ENCODE peak calls at places on chromosomes 7 and 10, in four cellular contexts. One of them, this sample, is unnamed.
A peak's percentile ranks its signal among the peaks of the same experiment; 100 is the strongest.

GRCh38 chr10:95459446-95459845 is 101.7 kb downstream of the SORBS1 start:
- DNase-seq in K562: no peak
- DNase-seq in SK-N-SH: no peak
- DNase-seq in H1: no peak
- DNase-seq in this sample: no peak

GRCh38 chr7:3953946-3954345 is 652.9 kb downstream of the SDK1 start:
- DNase-seq in K562: no peak
- DNase-seq in SK-N-SH: no peak
- DNase-seq in H1: no peak
- DNase-seq in this sample: no peak

GRCh38 chr7:96739609-96740008 is 30.0 kb upstream of the SEM1 start:
- DNase-seq in K562: no peak
- DNase-seq in SK-N-SH: no peak
- DNase-seq in H1: no peak
- DNase-seq in this sample: no peak

GRCh38 chr7:139117599-139118233 is 8.2 kb upstream of the ZC3HAV1 start:
- DNase-seq in K562: peak; percentile 77
- DNase-seq in SK-N-SH: no peak
- DNase-seq in H1: no peak
- DNase-seq in this sample: no peak

GRCh38 chr10:87916515-87916914 is 53.1 kb downstream of the PTEN start:
- DNase-seq in K562: peak; percentile 22
- DNase-seq in SK-N-SH: no peak
- DNase-seq in H1: no peak
- DNase-seq in this sample: no peak

GRCh38 chr10:72764151-72764550 is 72.2 kb downstream of the MCU start:
- DNase-seq in K562: no peak
- DNase-seq in SK-N-SH: no peak
- DNase-seq in H1: no peak
- DNase-seq in this sample: no peak

GRCh38 chr10:129780901-129781795 is 182.9 kb downstream of the EBF3 start:
- DNase-seq in K562: no peak
- DNase-seq in SK-N-SH: no peak
- DNase-seq in H1: no peak
- DNase-seq in this sample: no peak

GRCh38 chr10:101781984-101782810 is 1.0 kb downstream of the NPM3 start:
- DNase-seq in K562: no peak
- DNase-seq in SK-N-SH: peak; percentile 28
- DNase-seq in H1: no peak
- DNase-seq in this sample: no peak

GRCh38 chr7:100389437-100390088 is 16.3 kb downstream of the PILRA start:
- DNase-seq in K562: no peak
- DNase-seq in SK-N-SH: no peak
- DNase-seq in H1: no peak
- DNase-seq in this sample: no peak

GRCh38 chr10:111079241-111079760 is 2.5 kb downstream of the ADRA2A start:
- DNase-seq in K562: no peak
- DNase-seq in SK-N-SH: no peak
- DNase-seq in H1: no peak
- DNase-seq in this sample: no peak

GRCh38 chr7:87589631-87590030 is 11.1 kb downstream of the ABCB1 start:
- DNase-seq in K562: no peak
- DNase-seq in SK-N-SH: no peak
- DNase-seq in H1: no peak
- DNase-seq in this sample: no peak

GRCh38 chr10:59336632-59337031 is 25.7 kb downstream of the FAM13C start:
- DNase-seq in K562: no peak
- DNase-seq in SK-N-SH: no peak
- DNase-seq in H1: no peak
- DNase-seq in this sample: no peak

GRCh38 chr7:26863504-26864308 is 684 bp downstream of the SKAP2 start:
- DNase-seq in K562: peak; percentile 59
- DNase-seq in SK-N-SH: no peak
- DNase-seq in H1: no peak
- DNase-seq in this sample: no peak

GRCh38 chr7:18116661-18117060 is 89.0 kb upstream of the PRPS1L1 start:
- DNase-seq in K562: no peak
- DNase-seq in SK-N-SH: no peak
- DNase-seq in H1: no peak
- DNase-seq in this sample: no peak

GRCh38 chr7:22833113-22833512 is 10.5 kb upstream of the TOMM7 start:
- DNase-seq in K562: no peak
- DNase-seq in SK-N-SH: no peak
- DNase-seq in H1: no peak
- DNase-seq in this sample: no peak

GRCh38 chr7:143924851-143925250 is 10.2 kb upstream of the OR2F2 start:
- DNase-seq in K562: no peak
- DNase-seq in SK-N-SH: no peak
- DNase-seq in H1: no peak
- DNase-seq in this sample: no peak

GRCh38 chr7:77182261-77182660 is 17.4 kb downstream of the FGL2 start:
- DNase-seq in K562: no peak
- DNase-seq in SK-N-SH: no peak
- DNase-seq in H1: no peak
- DNase-seq in this sample: no peak
- TF ChIP-seq TEAD4 in K562: no peak
- TF ChIP-seq TEAD4 in SK-N-SH: no peak
- TF ChIP-seq TEAD4 in H1: no peak
- TF ChIP-seq TEAD4 in this sample: no peak

GRCh38 chr7:95723583-95724180 is 48.7 kb upstream of the DYNC1I1 start:
- DNase-seq in K562: peak; percentile 49
- DNase-seq in SK-N-SH: peak; percentile 72
- DNase-seq in H1: peak; percentile 25
- DNase-seq in this sample: peak; percentile 60
- TF ChIP-seq TEAD4 in K562: no peak
- TF ChIP-seq TEAD4 in SK-N-SH: no peak
- TF ChIP-seq TEAD4 in H1: no peak
- TF ChIP-seq TEAD4 in this sample: no peak

DNA sequence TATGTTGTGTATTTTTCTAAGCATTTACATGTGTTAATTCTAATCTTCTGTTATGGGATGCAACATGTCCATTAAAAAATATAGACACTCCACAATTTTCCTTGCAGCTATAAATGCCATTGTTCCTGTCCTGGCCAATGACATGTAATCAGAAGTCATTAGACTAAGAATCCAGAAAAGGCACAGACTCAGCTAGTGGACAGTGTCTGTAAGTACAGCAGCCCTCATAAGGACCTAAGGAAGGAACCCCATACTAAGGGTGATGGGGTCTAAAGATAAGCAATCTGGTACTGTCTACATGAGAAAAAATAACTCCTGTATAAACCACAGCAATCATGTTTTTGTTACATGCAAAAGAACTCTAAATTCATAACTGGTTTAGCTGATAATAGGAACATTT is 115.9 kb downstream of the GPR85 start:
- DNase-seq in K562: peak; percentile 27
- DNase-seq in SK-N-SH: peak; percentile 11
- DNase-seq in H1: no peak
- DNase-seq in this sample: no peak
- TF ChIP-seq TEAD4 in K562: no peak
- TF ChIP-seq TEAD4 in SK-N-SH: no peak
- TF ChIP-seq TEAD4 in H1: no peak
- TF ChIP-seq TEAD4 in this sample: no peak

DNA sequence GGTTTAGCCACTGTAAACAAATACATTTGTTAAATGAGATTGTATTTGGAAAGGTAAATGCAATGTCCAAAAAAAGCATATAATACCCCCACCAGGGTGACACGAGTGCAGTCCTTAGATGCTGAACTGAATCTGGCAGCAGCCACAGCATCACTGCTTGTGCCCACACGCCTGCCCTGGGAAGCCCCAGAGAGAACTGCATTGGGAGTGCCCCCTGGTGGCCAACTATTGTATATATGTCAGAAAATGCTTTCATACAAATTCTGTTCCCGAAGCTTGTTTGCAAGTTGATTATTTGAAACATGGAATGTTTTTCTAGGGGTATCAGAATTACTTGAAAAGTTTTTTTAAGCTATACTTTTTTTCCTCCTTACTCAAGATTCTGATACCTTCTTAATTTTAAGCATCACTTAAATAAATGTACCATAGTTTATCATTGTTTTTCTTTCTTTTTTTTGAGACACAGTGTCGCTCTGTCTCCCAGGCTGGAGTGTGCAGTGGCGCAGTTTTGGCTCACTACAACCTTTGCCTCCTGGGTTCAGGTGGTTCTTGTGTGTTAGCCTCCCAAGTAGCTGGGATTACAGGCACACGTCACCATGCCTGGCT is 50.1 kb downstream of the LANCL2 start:
- DNase-seq in K562: peak; percentile 79
- DNase-seq in SK-N-SH: peak; percentile 88
- DNase-seq in H1: peak; percentile 38
- DNase-seq in this sample: peak; percentile 82
- TF ChIP-seq TEAD4 in K562: no peak
- TF ChIP-seq TEAD4 in SK-N-SH: no peak
- TF ChIP-seq TEAD4 in H1: no peak
- TF ChIP-seq TEAD4 in this sample: no peak

GRCh38 chr10:70119197-70119596 is 13.4 kb downstream of the AIFM2 start:
- DNase-seq in K562: no peak
- DNase-seq in SK-N-SH: no peak
- DNase-seq in H1: no peak
- DNase-seq in this sample: no peak
- TF ChIP-seq TEAD4 in K562: no peak
- TF ChIP-seq TEAD4 in SK-N-SH: no peak
- TF ChIP-seq TEAD4 in H1: no peak
- TF ChIP-seq TEAD4 in this sample: no peak

GRCh38 chr10:116892873-116893685 is 43.8 kb downstream of the ENO4 start:
- DNase-seq in K562: no peak
- DNase-seq in SK-N-SH: no peak
- DNase-seq in H1: no peak
- DNase-seq in this sample: no peak

GRCh38 chr10:116888380-116889055 is 39.2 kb downstream of the ENO4 start:
- DNase-seq in K562: no peak
- DNase-seq in SK-N-SH: no peak
- DNase-seq in H1: peak; percentile 39
- DNase-seq in this sample: peak; percentile 27

GRCh38 chr10:116893686-116894037 is 44.4 kb downstream of the ENO4 start:
- DNase-seq in K562: no peak
- DNase-seq in SK-N-SH: no peak
- DNase-seq in H1: no peak
- DNase-seq in this sample: no peak

GRCh38 chr10:116889066-116889465 is 39.8 kb downstream of the ENO4 start:
- DNase-seq in K562: no peak
- DNase-seq in SK-N-SH: no peak
- DNase-seq in H1: no peak
- DNase-seq in this sample: no peak

DNA sequence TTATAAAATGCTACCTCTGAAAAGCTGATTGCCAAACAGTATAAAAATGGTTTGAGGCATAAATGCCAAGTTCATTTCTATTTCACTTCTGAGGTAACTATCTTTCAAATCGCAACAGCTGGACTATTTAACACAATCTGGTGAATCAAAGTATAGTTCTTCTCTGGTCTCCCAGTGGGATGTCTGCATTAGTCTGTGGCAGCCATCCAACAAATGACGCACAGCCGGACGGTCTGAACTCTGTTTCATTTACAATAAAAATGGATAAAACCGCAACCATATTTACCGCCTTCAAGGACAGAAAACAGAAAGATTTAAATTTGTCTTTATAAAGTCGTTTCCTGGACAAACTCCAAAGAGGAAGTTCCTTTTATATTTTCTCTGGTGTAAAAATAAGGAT is 41.9 kb downstream of the ENO4 start:
- DNase-seq in K562: no peak
- DNase-seq in SK-N-SH: peak; percentile 74
- DNase-seq in H1: no peak
- DNase-seq in this sample: no peak
- TF ChIP-seq TEAD4 in K562: no peak
- TF ChIP-seq TEAD4 in SK-N-SH: peak; percentile 80
- TF ChIP-seq TEAD4 in H1: no peak
- TF ChIP-seq TEAD4 in this sample: no peak

DNA sequence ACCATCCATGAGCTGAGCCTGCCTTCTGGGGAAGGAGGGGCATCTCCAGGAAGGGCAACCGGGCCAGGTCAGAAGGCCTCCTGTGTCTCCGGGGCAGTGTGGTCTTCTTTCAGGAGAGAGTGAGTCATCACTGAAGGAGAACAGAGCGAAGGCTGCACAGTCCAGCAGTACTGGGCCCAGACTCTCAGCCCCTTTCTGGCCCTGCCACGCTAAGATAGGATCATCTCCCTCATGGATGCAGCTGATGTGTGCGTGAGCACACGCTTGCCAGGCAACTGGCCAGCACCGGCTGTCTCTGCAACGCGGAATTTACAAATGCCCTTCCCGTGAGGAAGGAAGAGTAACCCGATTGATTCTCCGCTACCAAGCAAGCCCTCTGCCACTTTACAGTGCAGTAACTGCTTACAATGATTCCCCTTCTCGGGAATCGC is 328.2 kb downstream of the TNS3 start:
- DNase-seq in K562: peak; percentile 38
- DNase-seq in SK-N-SH: peak; percentile 77
- DNase-seq in H1: no peak
- DNase-seq in this sample: no peak
- TF ChIP-seq TEAD4 in K562: no peak
- TF ChIP-seq TEAD4 in SK-N-SH: no peak
- TF ChIP-seq TEAD4 in H1: no peak
- TF ChIP-seq TEAD4 in this sample: no peak

GRCh38 chr7:157272351-157273207 is 64.2 kb upstream of the DNAJB6 start:
- DNase-seq in K562: no peak
- DNase-seq in SK-N-SH: peak; percentile 47
- DNase-seq in H1: no peak
- DNase-seq in this sample: no peak

GRCh38 chr7:157269341-157270059 is 67.3 kb upstream of the DNAJB6 start:
- DNase-seq in K562: no peak
- DNase-seq in SK-N-SH: no peak
- DNase-seq in H1: no peak
- DNase-seq in this sample: no peak

GRCh38 chr7:157270060-157270444 is 66.8 kb upstream of the DNAJB6 start:
- DNase-seq in K562: no peak
- DNase-seq in SK-N-SH: no peak
- DNase-seq in H1: no peak
- DNase-seq in this sample: no peak

GRCh38 chr7:157271991-157272324 is 64.8 kb upstream of the DNAJB6 start:
- DNase-seq in K562: no peak
- DNase-seq in SK-N-SH: no peak
- DNase-seq in H1: no peak
- DNase-seq in this sample: no peak

DNA sequence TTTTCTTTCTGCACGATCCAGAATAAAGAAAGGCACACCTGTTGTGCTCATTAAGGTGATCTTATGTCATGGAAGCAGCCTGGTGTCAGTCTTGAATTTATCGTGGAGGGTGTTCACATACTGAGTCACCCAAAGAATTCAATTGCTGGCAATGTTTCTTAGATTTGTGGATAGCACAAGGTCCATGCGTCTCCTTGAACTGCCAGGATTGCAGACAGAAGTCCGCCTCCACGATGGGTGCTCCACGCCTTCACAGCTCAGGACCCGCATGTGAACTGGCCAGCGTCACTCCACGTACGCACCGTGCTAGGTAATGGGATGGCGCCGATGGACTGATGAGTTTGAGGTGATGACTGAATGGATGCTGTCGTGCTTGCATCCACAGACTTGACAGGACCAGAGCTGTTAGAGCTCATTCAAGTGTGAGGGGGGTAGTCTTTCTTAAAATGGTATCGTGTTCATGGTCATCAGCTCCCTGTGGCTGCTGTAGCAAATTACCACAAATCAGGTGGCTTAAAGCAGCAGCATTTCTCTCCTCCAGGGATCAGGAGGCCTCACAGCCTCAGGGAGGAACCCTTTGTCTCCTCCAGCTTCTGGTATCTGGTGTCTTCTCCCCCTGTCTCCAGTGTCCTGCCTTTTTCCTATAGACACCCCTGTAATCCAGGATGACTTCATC is 65.4 kb upstream of the DNAJB6 start:
- DNase-seq in K562: no peak
- DNase-seq in SK-N-SH: no peak
- DNase-seq in H1: no peak
- DNase-seq in this sample: no peak
- TF ChIP-seq TEAD4 in K562: no peak
- TF ChIP-seq TEAD4 in SK-N-SH: no peak
- TF ChIP-seq TEAD4 in H1: no peak
- TF ChIP-seq TEAD4 in this sample: no peak

This sample was measured in WTC11.